ENCODE peak calls at places on chromosomes 6 and 20, in four cellular contexts. W, P, B and Z are unnamed samples.
A peak's percentile ranks its signal among the peaks of the same experiment; 100 is the strongest.

GRCh38 chr6:43386492-43386891 is 17.0 kb upstream of the ZNF318 start:
- DNase-seq in W (no peak), P (no peak), B (no peak), Z (no peak)

GRCh38 chr20:58649288-58650180 is 1.5 kb upstream of the STX16 start:
- DNase-seq in W (no peak), P (peak; percentile 55), B (no peak), Z (no peak)

GRCh38 chr20:9294081-9294480 is 220.3 kb upstream of the LAMP5 start:
- DNase-seq in W (peak; percentile 51), P (no peak), B (no peak), Z (no peak)

GRCh38 chr20:51223163-51223562 is 200.3 kb upstream of the KCNG1 start:
- DNase-seq in W (no peak), P (no peak), B (no peak), Z (no peak)

GRCh38 chr6:154535146-154535545 is 24.7 kb upstream of the CNKSR3 start:
- DNase-seq in W (no peak), P (no peak), B (no peak), Z (no peak)

GRCh38 chr6:71405416-71405815 is 116.8 kb downstream of the OGFRL1 start:
- DNase-seq in W (no peak), P (no peak), B (no peak), Z (no peak)

GRCh38 chr6:91534614-91535013 is 947.7 kb upstream of the MAP3K7 start:
- DNase-seq in W (no peak), P (no peak), B (no peak), Z (no peak)

GRCh38 chr20:58184984-58185383 is 43.5 kb downstream of the ANKRD60 start:
- DNase-seq in W (no peak), P (no peak), B (no peak), Z (no peak)

GRCh38 chr6:147841749-147842148 is 333.3 kb downstream of the SAMD5 start:
- DNase-seq in W (no peak), P (no peak), B (no peak), Z (no peak)

GRCh38 chr6:36038120-36038876 is 10.7 kb downstream of the MAPK14 start:
- DNase-seq in W (no peak), P (no peak), B (no peak), Z (no peak)

GRCh38 chr20:61575151-61575937 is 323.3 kb downstream of the CDH4 start:
- DNase-seq in W (no peak), P (no peak), B (no peak), Z (no peak)

GRCh38 chr6:169868458-169868857 is 117.0 kb downstream of the ERMARD start:
- DNase-seq in W (no peak), P (peak; percentile 54), B (peak; percentile 31), Z (no peak)

GRCh38 chr6:44430322-44430721 is 42.8 kb downstream of the CDC5L start:
- DNase-seq in W (no peak), P (no peak), B (no peak), Z (no peak)

GRCh38 chr6:30882764-30883475 is 1.4 kb upstream of the DDR1 start:
- DNase-seq in W (no peak), P (peak; percentile 83), B (no peak), Z (no peak)

GRCh38 chr6:42354707-42355106 is 97.0 kb downstream of the TRERF1 start:
- DNase-seq in W (no peak), P (no peak), B (no peak), Z (no peak)

GRCh38 chr20:20706285-20706684 is 6.2 kb downstream of the RALGAPA2 start:
- DNase-seq in W (no peak), P (no peak), B (no peak), Z (no peak)

GRCh38 chr6:170187669-170188566 is 103.0 kb downstream of the DLL1 start:
- DNase-seq in W (no peak), P (no peak), B (peak; percentile 35), Z (no peak)

GRCh38 chr6:101163611-101164010 is 229.9 kb upstream of the GRIK2 start:
- DNase-seq in W (no peak), P (no peak), B (no peak), Z (no peak)

GRCh38 chr20:56393133-56393472 is 658 bp downstream of the CSTF1 start:
- DNase-seq in W (no peak), P (no peak), B (no peak), Z (no peak)

GRCh38 chr20:4560667-4561066 is 161.0 kb upstream of the PRND start:
- DNase-seq in W (no peak), P (no peak), B (no peak), Z (no peak)

GRCh38 chr6:7243188-7243942 is 69.6 kb downstream of the SSR1 start:
- DNase-seq in W (peak; percentile 39), P (no peak), B (no peak), Z (no peak)

GRCh38 chr6:63677282-63677681 is 41.7 kb downstream of the PHF3 start:
- DNase-seq in W (peak; percentile 29), P (no peak), B (no peak), Z (no peak)

GRCh38 chr6:27502508-27503435 is 29.9 kb upstream of the ZNF184 start:
- DNase-seq in W (peak; percentile 72), P (peak; percentile 64), B (peak; percentile 77), Z (no peak)

GRCh38 chr6:44116643-44117382 is 10.4 kb downstream of the MRPL14 start:
- DNase-seq in W (peak; percentile 83), P (no peak), B (no peak), Z (no peak)